ENCODE peak calls at places on chromosomes 7 and 10, in ten cellular contexts. E, L, V, T, U, Q, W, C, G and N are unnamed samples.
A peak's percentile ranks its signal among the peaks of the same experiment; 100 is the strongest.

GRCh38 chr10:78309536-78310237 is 276.0 kb downstream of the RPS24 start:
- DNase-seq in C (no peak), V (no peak), Q (no peak), W (no peak), L (no peak), T (no peak), U (no peak), E (no peak), G (no peak), N (no peak)

GRCh38 chr7:105782391-105783063 is 93.9 kb downstream of the ATXN7L1 start:
- DNase-seq in E (no peak), L (no peak), G (no peak), C (no peak), Q (no peak), T (no peak), U (no peak), W (peak; percentile 85), V (no peak), N (no peak)

GRCh38 chr10:21114683-21115082 is 217.6 kb upstream of the NEBL start:
- DNase-seq in C (no peak), W (no peak), Q (no peak), V (no peak), G (no peak), U (no peak), E (no peak), L (no peak), T (no peak), N (no peak)

GRCh38 chr10:101609481-101609880 is 21.4 kb downstream of the DPCD start:
- DNase-seq in W (no peak), U (no peak), G (no peak), L (no peak), V (no peak), E (no peak), C (no peak), T (no peak), Q (no peak), N (no peak)

GRCh38 chr7:55641811-55642210 is 69.5 kb upstream of the VOPP1 start:
- DNase-seq in C (peak; percentile 9), G (peak; percentile 20), W (no peak), T (no peak), U (peak; percentile 49), L (no peak), Q (no peak), V (no peak), E (no peak), N (no peak)

GRCh38 chr10:59830601-59831259 is 75.6 kb downstream of the CCDC6 start:
- DNase-seq in G (no peak), T (peak; percentile 62), U (peak; percentile 18), E (no peak), C (no peak), Q (peak; percentile 7), V (peak; percentile 84), W (peak; percentile 61), L (no peak), N (no peak)

GRCh38 chr10:106311590-106311989 is 852.9 kb downstream of the SORCS1 start:
- DNase-seq in C (no peak), E (no peak), U (no peak), L (no peak), Q (no peak), W (no peak), G (no peak), T (no peak), V (peak; percentile 5), N (no peak)

GRCh38 chr7:36280840-36281812 is 108.5 kb upstream of the ANLN start:
- DNase-seq in W (peak; percentile 87), Q (peak; percentile 61), T (peak; percentile 76), G (peak; percentile 72), C (no peak), U (no peak), V (peak; percentile 51), E (peak; percentile 37), L (no peak), N (peak; percentile 24)

GRCh38 chr7:142385528-142386340 is 127.9 kb upstream of the PRSS58 start:
- DNase-seq in L (no peak), Q (peak; percentile 17), C (peak; percentile 16), E (no peak), V (peak; percentile 76), U (peak; percentile 30), W (peak; percentile 81), G (no peak), T (no peak), N (no peak)